ENCODE peak calls at places on chromosomes 1 and 21, in six cellular contexts. V is IMR-90, C is Panc1, T is heart right ventricle, D is heart left ventricle, R is progenitor cell of endocrine pancreas. O is an unnamed sample.

GRCh38 chr21:36385909-36386642 is 884 bp downstream of the CHAF1B start:
- DNase-seq in D (no peak), V (peak), T (no peak), C (no peak), R (no peak), O (no peak)

GRCh38 chr1:204306076-204306475 is 53.7 kb downstream of the PLEKHA6 start:
- DNase-seq in C (no peak), T (no peak), D (no peak), R (no peak), V (no peak), O (no peak)

GRCh38 chr1:53073287-53073686 is 11.3 kb downstream of the PODN start:
- DNase-seq in D (no peak), C (no peak), V (no peak), R (no peak), T (no peak), O (no peak)

GRCh38 chr1:111592389-111593361 is 26.9 kb upstream of the RAP1A start:
- DNase-seq in C (peak), T (peak), V (peak), R (peak), D (peak), O (peak)

GRCh38 chr1:206447079-206447780 is 23.0 kb upstream of the IKBKE start:
- DNase-seq in V (no peak), C (no peak), D (no peak), R (no peak), T (no peak), O (no peak)

GRCh38 chr1:208150810-208151458 is 93.2 kb downstream of the PLXNA2 start:
- DNase-seq in T (no peak), C (no peak), R (no peak), D (no peak), V (no peak), O (no peak)

GRCh38 chr1:227945891-227946623 is 1.7 kb downstream of the WNT9A start:
- DNase-seq in D (peak), C (no peak), R (peak), V (peak), T (peak), O (peak)

GRCh38 chr1:25735956-25736529 is 64.0 kb upstream of the SELENON start:
- DNase-seq in R (no peak), T (peak), C (no peak), V (no peak), D (peak), O (no peak)

GRCh38 chr1:153438599-153438998 is 21.9 kb downstream of the S100A7 start:
- DNase-seq in V (no peak), C (no peak), D (no peak), R (no peak), T (no peak), O (no peak)

GRCh38 chr1:179929955-179930798 is 24.4 kb upstream of the CEP350 start:
- DNase-seq in T (no peak), C (no peak), V (no peak), D (no peak), R (no peak), O (no peak)

GRCh38 chr1:31183927-31184554 is 55.6 kb downstream of the NKAIN1 start:
- DNase-seq in T (peak), C (no peak), V (peak), R (peak), D (no peak), O (peak)

GRCh38 chr1:16120411-16120810 is 35.5 kb downstream of the EPHA2 start:
- DNase-seq in V (no peak), C (no peak), T (no peak), D (no peak), R (no peak), O (no peak)

GRCh38 chr21:45042664-45043161 is 31.7 kb upstream of the ADARB1 start:
- DNase-seq in T (no peak), V (no peak), D (no peak), R (no peak), C (no peak), O (no peak)

GRCh38 chr1:9615316-9616063 is 26.8 kb downstream of the TMEM201 start:
- DNase-seq in R (no peak), V (peak), T (no peak), D (no peak), C (peak), O (peak)

DNA sequence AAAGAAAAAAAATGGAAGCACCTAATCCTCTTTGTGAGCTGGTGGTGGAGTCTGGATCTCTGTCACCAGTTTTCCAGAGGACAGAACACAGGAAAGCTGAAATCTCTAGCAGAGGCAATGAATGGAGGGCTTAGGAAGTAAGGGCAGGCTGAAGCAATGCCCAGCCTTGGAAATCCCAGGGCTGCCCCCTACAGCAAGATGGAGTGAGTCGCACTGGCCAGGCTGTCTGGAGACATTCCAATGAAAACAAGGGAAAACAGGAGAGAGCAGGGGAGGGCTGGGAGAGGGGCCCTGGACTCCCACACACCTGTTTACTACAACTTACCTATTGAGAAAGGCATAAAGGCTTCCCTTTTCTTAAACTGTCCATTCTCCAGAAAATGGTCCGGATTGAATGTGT is 25.9 kb downstream of the CYP2J2 start:
- DNase-seq in D (no peak), R (no peak), C (no peak), T (no peak), V (no peak), O (no peak)
- TF ChIP-seq CTCF in D (no peak), R (no peak), C (no peak), T (no peak), V (no peak), O (no peak)

DNA sequence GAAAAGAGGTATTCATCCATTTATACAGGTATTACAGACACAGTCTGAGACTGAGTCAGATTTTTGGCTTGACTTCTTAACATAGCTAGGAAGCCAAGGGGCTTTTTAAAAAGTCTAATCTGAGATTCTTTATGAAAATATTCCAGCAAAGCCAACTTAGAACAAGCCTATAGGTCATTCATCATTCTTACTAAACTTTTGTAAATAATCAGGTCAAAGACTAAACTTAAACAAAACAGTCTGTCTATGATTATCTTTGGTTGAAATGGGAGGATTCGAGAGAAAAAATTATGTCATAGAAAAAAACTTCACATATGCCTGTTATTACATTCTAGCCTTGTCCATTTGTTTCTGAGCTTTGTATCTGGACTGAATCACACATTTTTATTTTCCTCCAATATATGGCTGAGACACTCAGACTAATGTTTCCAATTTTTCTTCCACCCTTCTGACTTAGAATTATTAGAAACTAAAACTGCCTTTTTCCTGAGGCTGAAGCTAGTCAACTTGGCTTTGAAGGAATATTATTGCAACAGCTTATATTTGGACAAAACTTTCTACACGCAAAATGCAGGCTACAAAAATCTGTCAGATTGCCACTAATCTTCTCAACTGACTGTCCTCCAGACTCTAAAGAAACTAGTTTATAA is 83.4 kb downstream of the ETS2 start:
- DNase-seq in D (no peak), C (no peak), V (peak), T (no peak), R (no peak), O (no peak)
- TF ChIP-seq CTCF in D (no peak), C (no peak), V (no peak), T (no peak), R (no peak), O (no peak)

GRCh38 chr1:17844146-17844826 is 89.2 kb downstream of the ACTL8 start:
- DNase-seq in V (no peak), C (no peak), R (no peak), T (no peak), D (no peak), O (no peak)
- TF ChIP-seq CTCF in V (no peak), C (no peak), R (no peak), T (no peak), D (no peak), O (no peak)

GRCh38 chr1:162823771-162824525 is 33.4 kb downstream of the HSD17B7 start:
- DNase-seq in T (no peak), R (no peak), D (no peak), V (no peak), C (no peak), O (no peak)
- TF ChIP-seq CTCF in T (no peak), R (no peak), D (no peak), V (no peak), C (no peak), O (no peak)

DNA sequence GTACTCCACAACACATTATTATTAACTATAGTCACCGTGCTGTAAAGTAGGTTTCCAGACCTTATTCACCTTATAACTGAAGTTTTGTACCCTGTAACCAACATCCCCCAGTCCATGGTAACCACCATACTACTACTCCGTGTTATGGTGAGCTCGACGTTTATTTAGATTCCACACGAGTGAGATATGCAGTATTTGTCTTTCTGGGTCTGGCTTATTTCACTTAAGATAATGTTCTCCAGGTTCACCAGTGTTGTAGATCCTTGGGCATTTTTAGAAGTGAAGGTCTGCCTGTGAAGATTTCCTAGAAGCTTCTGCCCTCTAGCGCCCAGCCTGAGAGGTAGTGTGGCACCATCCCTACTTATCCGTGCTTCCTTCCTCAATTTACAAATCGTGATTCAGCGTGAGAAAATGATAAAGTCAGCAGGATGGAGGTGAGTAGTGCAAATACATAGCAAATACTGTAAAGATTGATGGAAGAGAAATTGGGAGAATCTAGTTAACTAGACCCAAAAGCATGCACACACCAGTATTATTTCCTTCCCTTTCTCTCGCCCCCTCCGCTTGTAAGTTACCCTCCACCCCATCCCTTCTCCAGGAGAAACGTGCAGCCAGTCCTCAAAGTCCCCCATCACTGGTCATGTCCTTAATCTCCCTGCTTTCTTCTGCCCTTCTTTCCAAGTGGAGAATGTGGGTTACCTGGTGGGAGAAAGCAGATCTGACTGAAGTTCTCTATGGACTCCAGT is 36.0 kb upstream of the DISC1 start:
- DNase-seq in C (peak), R (no peak), D (peak), V (peak), T (peak), O (no peak)
- TF ChIP-seq CTCF in C (peak), R (peak), D (peak), V (peak), T (peak), O (peak)

O was measured in natural killer cell.